ENCODE peak calls at places on chromosomes 16 and 17, in seven cellular contexts. C, K, D, A, M, T and U are unnamed samples.

GRCh38 chr16:12199524-12199923 is 223.0 kb downstream of the SNX29 start:
- DNase-seq in C (peak; percentile 58), K (no peak), D (no peak), A (peak; percentile 6), M (no peak), T (no peak), U (no peak)

GRCh38 chr16:85399583-85400284 is 213.4 kb upstream of the GSE1 start:
- DNase-seq in C (no peak), K (no peak), D (no peak), A (no peak), M (no peak), T (no peak), U (no peak)

GRCh38 chr17:73838815-73839214 is 194.6 kb upstream of the SDK2 start:
- DNase-seq in C (no peak), K (no peak), D (no peak), A (no peak), M (no peak), T (no peak), U (no peak)

GRCh38 chr16:72856797-72857196 is 191.1 kb downstream of the ZFHX3 start:
- DNase-seq in C (no peak), K (no peak), D (no peak), A (no peak), M (no peak), T (no peak), U (no peak)

GRCh38 chr16:14958970-14959369 is 15.9 kb upstream of the PDXDC1 start:
- DNase-seq in C (no peak), K (no peak), D (no peak), A (no peak), M (no peak), T (no peak), U (no peak)

GRCh38 chr16:11232852-11233726 is 22.9 kb downstream of the SOCS1 start:
- DNase-seq in C (no peak), K (no peak), D (no peak), A (peak; percentile 98), M (peak; percentile 67), T (peak; percentile 24), U (peak; percentile 73)

GRCh38 chr16:85181091-85181738 is 68.9 kb upstream of the CIBAR2 start:
- DNase-seq in C (peak; percentile 34), K (no peak), D (no peak), A (peak; percentile 66), M (no peak), T (no peak), U (no peak)

GRCh38 chr16:58021661-58022551 is 3.6 kb upstream of the MMP15 start:
- DNase-seq in C (no peak), K (no peak), D (peak; percentile 82), A (no peak), M (no peak), T (no peak), U (no peak)

GRCh38 chr16:84007946-84008345 is 34.6 kb downstream of the SLC38A8 start:
- DNase-seq in C (no peak), K (no peak), D (no peak), A (no peak), M (peak; percentile 19), T (no peak), U (no peak)

GRCh38 chr17:70608193-70608592 is 438.9 kb downstream of the KCNJ2 start:
- DNase-seq in C (no peak), K (no peak), D (no peak), A (no peak), M (no peak), T (no peak), U (no peak)

GRCh38 chr17:15944720-15945492 is at the start of gene ADORA2B:
- DNase-seq in C (peak; percentile 84), K (no peak), D (peak; percentile 71), A (peak; percentile 74), M (peak; percentile 73), T (peak; percentile 41), U (no peak)

GRCh38 chr17:42459256-42459982 is 741 bp downstream of the ATP6V0A1 start:
- DNase-seq in C (peak; percentile 7), K (peak; percentile 72), D (peak; percentile 69), A (peak; percentile 85), M (peak; percentile 59), T (peak; percentile 36), U (no peak)

GRCh38 chr16:62254847-62255246 is 218.6 kb upstream of the CDH8 start:
- DNase-seq in C (no peak), K (no peak), D (no peak), A (no peak), M (no peak), T (no peak), U (no peak)

GRCh38 chr17:42653179-42654124 is 5.6 kb upstream of the TUBG2 start:
- DNase-seq in C (no peak), K (peak; percentile 61), D (peak; percentile 54), A (peak; percentile 45), M (peak; percentile 79), T (peak; percentile 57), U (no peak)

GRCh38 chr17:73800893-73801292 is 156.6 kb upstream of the SDK2 start:
- DNase-seq in C (no peak), K (no peak), D (no peak), A (no peak), M (no peak), T (no peak), U (no peak)

GRCh38 chr17:67218385-67218950 is 26.5 kb downstream of the HELZ start:
- DNase-seq in C (no peak), K (no peak), D (peak; percentile 78), A (no peak), M (no peak), T (no peak), U (no peak)

GRCh38 chr16:57601801-57602478 is 26.5 kb upstream of the ADGRG1 start:
- DNase-seq in C (no peak), K (no peak), D (no peak), A (peak; percentile 60), M (no peak), T (no peak), U (peak; percentile 23)

GRCh38 chr16:66406534-66407368 is 20.3 kb upstream of the BEAN1 start:
- DNase-seq in C (peak; percentile 92), K (peak; percentile 94), D (peak; percentile 49), A (peak; percentile 81), M (peak; percentile 89), T (peak; percentile 91), U (peak; percentile 80)

GRCh38 chr16:67207116-67207856 is 8.4 kb downstream of the ELMO3 start:
- DNase-seq in C (no peak), K (no peak), D (no peak), A (peak; percentile 37), M (no peak), T (no peak), U (no peak)

DNA sequence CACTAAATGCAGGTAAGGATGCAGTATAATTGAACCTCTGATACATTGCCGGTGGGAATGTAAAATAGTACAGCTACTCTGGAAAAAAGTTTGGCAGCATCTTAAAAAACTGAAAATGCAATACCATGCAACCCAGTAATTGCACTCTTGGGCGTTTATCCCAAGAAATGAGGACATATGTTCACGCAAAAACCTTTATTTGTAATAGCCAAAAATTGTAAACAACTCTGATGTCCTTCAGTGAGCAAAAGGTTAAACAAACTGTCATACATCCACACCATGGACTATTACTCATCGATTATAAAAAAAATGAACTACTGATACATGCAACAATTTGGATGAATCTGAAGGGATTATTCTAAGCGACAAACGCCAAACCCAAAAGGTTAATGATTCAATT is 16.9 kb downstream of the SYNRG start:
- DNase-seq in C (no peak), K (no peak), D (peak; percentile 15), A (no peak), M (no peak), T (no peak), U (no peak)
- H3K36me3 ChIP-seq in C (peaks cover 28% of the 10 kb centered on the region), K (peaks cover 55% of the 10 kb centered on the region), D (peaks cover 24% of the 10 kb centered on the region), A (peaks cover 36% of the 10 kb centered on the region), M (peaks cover 3% of the 10 kb centered on the region), T (peaks cover 19% of the 10 kb centered on the region), U (peaks cover 37% of the 10 kb centered on the region)

DNA sequence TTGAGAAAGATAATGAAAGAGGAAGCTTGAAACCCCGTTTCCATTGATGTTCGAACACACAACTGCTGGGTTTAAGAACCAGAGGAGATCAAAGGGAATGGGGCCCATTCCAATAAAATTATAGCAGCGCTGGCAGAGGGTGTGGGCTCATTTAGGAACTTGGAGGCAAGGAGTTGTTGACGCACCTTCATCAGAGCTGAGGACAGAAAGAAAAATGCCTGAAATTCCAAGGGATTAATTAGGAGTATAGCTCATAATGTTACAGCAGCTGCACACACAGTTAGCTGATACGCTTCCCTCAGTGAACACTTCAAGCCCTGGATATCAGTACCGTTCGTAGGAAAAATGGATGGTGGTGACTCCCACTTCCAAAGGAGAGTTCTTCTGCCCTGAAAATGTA is 127.2 kb downstream of the AXIN2 start:
- DNase-seq in C (no peak), K (no peak), D (no peak), A (no peak), M (no peak), T (no peak), U (no peak)
- H3K4me3 ChIP-seq in C (no peak overlapping the region), K (no peak overlapping the region), D (no peak overlapping the region), A (no peak overlapping the region), M (no peak overlapping the region), T (no peak overlapping the region), U (no peak overlapping the region)

GRCh38 chr17:40351185-40352043 is 13.1 kb downstream of the GJD3 start:
- DNase-seq in C (no peak), K (no peak), D (no peak), A (no peak), M (peak; percentile 44), T (no peak), U (no peak)
- H3K36me3 ChIP-seq in C (peaks cover 11% of the 10 kb centered on the region), K (peaks cover 59% of the 10 kb centered on the region), D (peaks cover 63% of the 10 kb centered on the region), A (peaks cover 65% of the 10 kb centered on the region), M (peaks cover 3% of the 10 kb centered on the region), T (peaks cover 18% of the 10 kb centered on the region), U (peaks cover 78% of the 10 kb centered on the region)

GRCh38 chr16:1332618-1333148 is 762 bp upstream of the BAIAP3 start:
- DNase-seq in C (no peak), K (no peak), D (no peak), A (no peak), M (no peak), T (no peak), U (no peak)

GRCh38 chr16:1330260-1330914 is 3.1 kb upstream of the BAIAP3 start:
- DNase-seq in C (no peak), K (no peak), D (no peak), A (peak; percentile 55), M (no peak), T (no peak), U (no peak)

GRCh38 chr16:1331712-1332617 is 1.5 kb upstream of the BAIAP3 start:
- DNase-seq in C (no peak), K (peak; percentile 24), D (peak; percentile 30), A (peak; percentile 91), M (peak; percentile 71), T (peak; percentile 74), U (peak; percentile 26)

GRCh38 chr16:1333149-1333812 is at the start of gene BAIAP3:
- DNase-seq in C (peak; percentile 52), K (no peak), D (no peak), A (peak; percentile 74), M (no peak), T (no peak), U (peak; percentile 37)

DNA sequence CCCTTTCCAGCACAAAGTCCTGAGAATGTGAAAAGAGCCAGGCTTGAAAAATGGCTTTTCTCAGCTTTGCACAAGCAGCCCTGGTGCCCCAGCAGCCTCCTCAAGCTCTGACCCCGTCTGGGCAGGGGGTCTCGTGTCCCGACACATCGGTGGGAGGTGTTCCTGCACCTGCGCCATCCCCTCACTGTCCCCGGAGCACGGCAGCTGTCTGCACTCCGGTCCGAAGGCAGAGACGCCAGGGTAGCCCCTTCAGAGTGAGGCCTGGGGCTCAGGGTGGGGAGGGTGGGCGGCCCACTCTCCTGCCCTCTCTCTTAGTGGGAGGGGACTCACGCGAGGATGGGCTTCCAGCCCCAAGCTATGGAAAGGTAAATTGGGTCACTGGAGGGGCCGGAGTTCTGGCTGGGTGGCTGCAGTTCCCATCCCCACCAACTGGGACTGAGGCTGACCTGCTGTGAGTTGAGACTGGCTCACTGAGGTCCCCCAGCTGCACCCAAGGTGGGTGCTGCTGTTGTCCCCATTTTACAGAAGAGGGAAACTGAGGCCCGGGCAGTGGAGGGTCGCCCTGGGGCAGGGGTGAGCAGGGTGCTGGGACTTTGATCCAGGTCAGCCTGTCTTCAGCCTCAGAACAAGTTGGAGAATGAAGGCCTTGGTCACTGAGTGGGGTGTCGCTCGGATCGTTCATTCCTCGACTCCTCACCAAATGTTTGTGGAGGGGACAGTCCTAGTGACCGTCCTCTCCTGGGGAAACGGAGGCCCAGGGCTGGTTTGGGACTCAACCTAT is 2.3 kb upstream of the BAIAP3 start:
- DNase-seq in C (no peak), K (no peak), D (no peak), A (no peak), M (no peak), T (no peak), U (no peak)
- H3K4me3 ChIP-seq in C (no peak overlapping the region), K (peak overlapping the region; percentile 0), D (no peak overlapping the region), A (peak overlapping the region; percentile 31), M (no peak overlapping the region), T (no peak overlapping the region), U (peak overlapping the region; percentile 48)